ENCODE peak calls at places on chromosomes 13 and 19, in five cellular contexts. B is mesendoderm, M is adrenal gland, H is tibial nerve, K is body of pancreas. F is an unnamed sample.

GRCh38 chr13:73228546-73228945 is 169.7 kb downstream of the KLF5 start:
- DNase-seq in B (no peak), M (no peak), H (no peak), K (no peak), F (no peak)

GRCh38 chr13:44576396-44577235 is 486 bp upstream of the TSC22D1 start:
- DNase-seq in B (no peak), M (peak; percentile 45), H (no peak), K (peak; percentile 41), F (peak; percentile 28)

GRCh38 chr19:58374200-58374599 is 6.6 kb downstream of the ZNF837 start:
- DNase-seq in B (no peak), M (no peak), H (no peak), K (no peak), F (no peak)

GRCh38 chr19:58551123-58551497 is 3.8 kb downstream of the CHMP2A start:
- DNase-seq in B (no peak), M (no peak), H (no peak), K (no peak), F (no peak)

GRCh38 chr13:50085063-50085462 is 69.8 kb downstream of the KCNRG start:
- DNase-seq in B (peak; percentile 40), M (no peak), H (no peak), K (no peak), F (no peak)

GRCh38 chr13:94198666-94199065 is 280.8 kb downstream of the DCT start:
- DNase-seq in B (peak; percentile 30), M (no peak), H (no peak), K (no peak), F (no peak)

GRCh38 chr13:51339354-51339753 is at the start of gene SERPINE3:
- DNase-seq in B (no peak), M (no peak), H (no peak), K (no peak), F (no peak)

GRCh38 chr13:51943721-51944120 is 67.5 kb downstream of the ATP7B start:
- DNase-seq in B (no peak), M (no peak), H (no peak), K (no peak), F (no peak)

GRCh38 chr13:42041684-42042035 is 6.8 kb upstream of the DGKH start:
- DNase-seq in B (peak; percentile 86), M (peak; percentile 51), H (no peak), K (peak; percentile 61), F (peak; percentile 63)

GRCh38 chr19:13984875-13985741 is 21.0 kb downstream of the RFX1 start:
- DNase-seq in B (no peak), M (no peak), H (no peak), K (no peak), F (no peak)

GRCh38 chr13:35881360-35881759 is 249.8 kb downstream of the DCLK1 start:
- DNase-seq in B (no peak), M (no peak), H (no peak), K (no peak), F (no peak)

GRCh38 chr19:12884926-12885748 is 1.9 kb downstream of the KLF1 start:
- DNase-seq in B (peak; percentile 98), M (peak; percentile 57), H (no peak), K (peak; percentile 97), F (peak; percentile 56)
- H3K4me3 ChIP-seq in B (peak overlapping the region; percentile 46), M (no peak overlapping the region), H (peak overlapping the region; percentile 16), K (peak overlapping the region; percentile 37), F (peak overlapping the region; percentile 35)

DNA sequence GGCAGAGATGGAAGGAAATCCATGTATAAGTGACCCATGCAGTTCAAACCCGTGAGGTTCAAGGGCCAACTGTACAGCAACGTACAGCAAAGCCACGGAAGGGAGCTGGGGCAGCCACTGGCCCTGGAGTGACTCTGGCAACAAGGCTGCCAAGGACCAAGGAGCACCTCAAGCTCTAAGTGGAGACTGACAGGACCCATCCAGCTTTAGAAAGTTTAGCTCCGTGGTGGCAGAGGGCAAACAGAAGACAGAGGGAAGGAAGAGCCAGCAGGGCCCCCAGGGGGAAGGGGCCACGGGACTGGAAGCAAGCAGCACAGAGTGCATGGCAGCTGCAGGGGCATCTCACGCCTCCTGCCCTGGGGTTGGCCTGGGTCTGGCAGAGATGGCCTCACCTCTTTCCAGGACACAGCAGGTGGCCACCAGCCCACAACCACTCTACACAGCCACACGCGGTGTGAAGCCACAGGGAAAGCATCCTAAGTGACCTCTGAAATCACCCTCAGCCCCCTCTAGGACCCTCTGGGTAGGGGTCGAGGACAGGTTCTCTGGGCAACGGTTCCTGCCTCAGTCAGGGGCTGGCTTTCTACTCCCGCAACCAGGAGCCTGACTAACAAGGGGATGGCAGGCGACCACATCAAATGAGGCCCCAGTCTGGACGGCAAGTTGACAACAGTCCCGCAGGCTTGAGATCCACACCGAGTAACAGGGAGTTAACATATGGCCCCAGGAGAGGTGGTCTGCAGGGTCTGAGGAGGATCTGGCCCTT is 3.8 kb downstream of the MIER2 start:
- DNase-seq in B (no peak), M (no peak), H (no peak), K (no peak), F (no peak)
- H3K4me1 ChIP-seq in B (peaks cover 13% of the 10 kb centered on the region), M (peaks cover 34% of the 10 kb centered on the region), H (no peaks in the 10 kb centered on the region), K (peaks cover 40% of the 10 kb centered on the region), F (peaks cover 35% of the 10 kb centered on the region)

GRCh38 chr19:33226550-33227241 is 1.0 kb upstream of the SLC7A10 start:
- DNase-seq in B (peak; percentile 82), M (no peak), H (no peak), K (peak; percentile 24), F (no peak)
- H3K27ac ChIP-seq in B (no peak overlapping the region), M (no peak overlapping the region), H (no peak overlapping the region), K (no peak overlapping the region), F (no peak overlapping the region)

DNA sequence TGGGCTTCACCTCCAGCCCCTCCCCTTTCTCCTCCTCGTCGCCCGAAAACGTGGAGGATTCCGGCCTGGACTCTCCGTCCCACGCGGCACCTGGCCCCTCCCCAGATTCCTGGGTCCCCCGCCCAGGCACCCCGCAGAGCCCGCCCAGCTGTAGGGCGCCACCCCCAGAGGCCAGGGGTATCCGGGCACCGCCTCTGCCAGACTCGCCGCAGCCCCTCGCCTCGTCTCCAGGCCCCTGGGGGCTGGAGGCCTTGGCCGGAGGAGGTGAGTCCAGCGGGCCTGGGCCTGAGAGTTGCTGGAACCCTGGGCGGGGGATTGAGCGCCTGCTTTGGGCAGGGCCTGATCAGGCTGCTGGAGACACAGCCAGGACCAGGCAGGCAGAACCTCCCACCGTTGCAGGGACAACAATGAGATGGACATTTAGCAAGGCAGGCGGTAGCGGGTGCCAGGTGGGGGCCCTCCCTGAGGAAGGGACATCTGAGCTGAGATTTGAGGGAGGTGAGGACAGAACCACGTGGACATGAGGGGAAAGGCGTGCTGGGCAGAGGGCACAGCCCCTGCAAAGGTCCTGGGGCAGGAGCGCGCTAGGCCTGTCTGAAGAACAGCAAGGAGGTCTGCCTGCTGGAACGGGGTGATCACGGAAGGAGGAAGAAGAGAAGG is 16.2 kb upstream of the B3GNT3 start:
- DNase-seq in B (peak; percentile 60), M (no peak), H (no peak), K (no peak), F (no peak)
- H3K4me3 ChIP-seq in B (peak overlapping the region; percentile 10), M (no peak overlapping the region), H (no peak overlapping the region), K (no peak overlapping the region), F (no peak overlapping the region)

GRCh38 chr19:18304496-18305312 is 18.2 kb downstream of the LSM4 start:
- DNase-seq in B (peak; percentile 86), M (peak; percentile 94), H (peak; percentile 77), K (peak; percentile 69), F (peak; percentile 89)

GRCh38 chr19:18301718-18302111 is 20.3 kb upstream of the JUND start:
- DNase-seq in B (no peak), M (no peak), H (no peak), K (no peak), F (no peak)

GRCh38 chr19:18306903-18307681 is 15.8 kb downstream of the LSM4 start:
- DNase-seq in B (no peak), M (no peak), H (no peak), K (no peak), F (no peak)

GRCh38 chr19:18306209-18306902 is 16.5 kb downstream of the LSM4 start:
- DNase-seq in B (no peak), M (no peak), H (no peak), K (no peak), F (peak; percentile 53)

DNA sequence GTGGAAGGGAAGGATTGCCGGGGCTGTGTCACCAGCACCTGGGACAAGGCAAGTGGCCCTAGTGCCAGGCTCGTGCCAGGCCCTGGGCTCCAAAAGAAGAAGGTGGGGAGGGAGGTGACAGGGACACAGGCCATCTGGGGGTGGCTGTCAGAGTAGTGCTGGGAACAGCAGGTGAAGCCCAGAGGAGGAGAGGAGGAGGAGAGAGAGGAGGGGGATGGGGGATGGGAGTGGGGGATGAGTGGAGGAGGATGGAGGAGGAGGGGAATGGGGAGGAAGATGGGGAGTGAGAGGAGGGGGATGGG is 18.7 kb downstream of the LSM4 start:
- DNase-seq in B (no peak), M (no peak), H (no peak), K (peak; percentile 30), F (peak; percentile 70)
- H3K4me1 ChIP-seq in B (peaks cover 2% of the 10 kb centered on the region), M (peaks cover 55% of the 10 kb centered on the region), H (peaks cover 4% of the 10 kb centered on the region), K (peaks cover 33% of the 10 kb centered on the region), F (peaks cover 43% of the 10 kb centered on the region)

GRCh38 chr19:29671393-29672076 is 6.3 kb downstream of the PLEKHF1 start:
- DNase-seq in B (no peak), M (no peak), H (no peak), K (peak; percentile 48), F (no peak)
- H3K27ac ChIP-seq in B (no peak overlapping the region), M (peak overlapping the region; percentile 16), H (peak overlapping the region; percentile 88), K (peak overlapping the region; percentile 57), F (peak overlapping the region; percentile 81)

GRCh38 chr19:11481777-11482383 is 1.0 kb upstream of the ELAVL3 start:
- DNase-seq in B (peak; percentile 88), M (peak; percentile 63), H (no peak), K (peak; percentile 51), F (peak; percentile 70)

GRCh38 chr19:11482384-11483050 is 1.7 kb upstream of the ELAVL3 start:
- DNase-seq in B (peak; percentile 82), M (peak; percentile 85), H (peak; percentile 55), K (peak; percentile 82), F (peak; percentile 85)

GRCh38 chr19:11480081-11480926 is 542 bp downstream of the ELAVL3 start:
- DNase-seq in B (no peak), M (no peak), H (no peak), K (no peak), F (no peak)

GRCh38 chr19:11479470-11480080 is 1.3 kb downstream of the ELAVL3 start:
- DNase-seq in B (peak; percentile 78), M (no peak), H (no peak), K (peak; percentile 65), F (no peak)

GRCh38 chr19:11480927-11481776 is at the start of gene ELAVL3:
- DNase-seq in B (no peak), M (no peak), H (no peak), K (no peak), F (no peak)
- H3K4me3 ChIP-seq in B (no peak within 1 kb of the TSS), M (no peak within 1 kb of the TSS), H (no peak within 1 kb of the TSS), K (no peak within 1 kb of the TSS), F (peak within 1 kb of the TSS; percentile 31)

DNA sequence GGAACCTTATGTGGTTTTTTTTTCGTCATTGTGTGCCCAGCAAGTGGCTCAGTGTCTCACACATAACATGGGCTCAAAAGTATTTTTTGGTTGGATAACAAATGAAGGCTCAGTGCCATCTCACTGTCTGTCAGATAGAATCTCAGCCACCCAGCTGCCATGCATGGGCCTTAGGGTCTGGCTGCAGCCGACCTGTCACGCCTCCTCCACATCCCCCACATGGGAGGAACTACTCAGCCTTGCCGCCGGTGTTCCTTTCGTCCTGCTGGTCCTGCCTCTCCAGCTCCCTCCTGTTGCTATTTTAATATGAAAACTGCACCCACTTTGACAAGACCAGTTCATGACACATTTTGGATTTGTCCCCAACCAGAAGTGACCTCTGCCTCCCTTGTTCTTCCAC is 121.2 kb downstream of the SHISA2 start:
- DNase-seq in B (no peak), M (no peak), H (no peak), K (no peak), F (no peak)
- H3K4me1 ChIP-seq in B (no peaks in the 10 kb centered on the region), M (no peaks in the 10 kb centered on the region), H (no peaks in the 10 kb centered on the region), K (no peaks in the 10 kb centered on the region), F (no peaks in the 10 kb centered on the region)